ENCODE peak calls at places on chromosomes 3 and 15, in six cellular contexts. K, A, T, J, E and G are unnamed samples.

GRCh38 chr15:80339601-80340000 is 64.6 kb upstream of the ARNT2 start:
- DNase-seq in T (no peak), A (no peak), J (no peak), K (no peak), E (no peak), G (no peak)

GRCh38 chr15:67409175-67409574 is 111.8 kb upstream of the C15orf61 start:
- DNase-seq in E (no peak), T (no peak), K (no peak), A (no peak), J (no peak), G (no peak)

GRCh38 chr3:190811775-190812480 is 50.6 kb downstream of the GMNC start:
- DNase-seq in A (no peak), K (no peak), T (peak; percentile 33), E (no peak), J (no peak), G (no peak)

GRCh38 chr3:56025316-56025715 is 443.0 kb downstream of the ERC2 start:
- DNase-seq in J (no peak), E (no peak), T (no peak), A (no peak), K (no peak), G (no peak)

GRCh38 chr3:19539488-19540395 is 391.4 kb downstream of the KCNH8 start:
- DNase-seq in J (no peak), A (no peak), E (no peak), T (no peak), K (no peak), G (no peak)

GRCh38 chr3:8518138-8518537 is 16.5 kb downstream of the LMCD1 start:
- DNase-seq in J (no peak), A (no peak), T (no peak), E (no peak), K (no peak), G (no peak)

GRCh38 chr3:190044142-190044541 is 76.6 kb downstream of the P3H2 start:
- DNase-seq in K (no peak), J (no peak), T (no peak), E (no peak), A (no peak), G (no peak)

GRCh38 chr15:22942306-22942855 is 37.8 kb downstream of the CYFIP1 start:
- DNase-seq in E (no peak), J (no peak), T (no peak), A (no peak), K (no peak), G (no peak)

GRCh38 chr3:126835472-126836219 is 131.6 kb downstream of the CHCHD6 start:
- DNase-seq in K (no peak), E (no peak), T (no peak), J (no peak), A (no peak), G (peak; percentile 34)

GRCh38 chr3:98778852-98779379 is 15.8 kb downstream of the ST3GAL6 start:
- DNase-seq in E (no peak), A (no peak), J (no peak), K (no peak), T (no peak), G (peak; percentile 96)

GRCh38 chr3:7682822-7683229 is 818.8 kb upstream of the LMCD1 start:
- DNase-seq in T (no peak), K (peak; percentile 41), J (no peak), A (peak; percentile 52), E (no peak), G (peak; percentile 48)

GRCh38 chr3:3800076-3800448 is 831 bp downstream of the LRRN1 start:
- DNase-seq in A (peak; percentile 70), J (peak; percentile 33), T (peak; percentile 14), E (peak; percentile 60), K (no peak), G (no peak)

GRCh38 chr15:98758224-98758623 is 109.9 kb downstream of the IGF1R start:
- DNase-seq in A (no peak), J (no peak), K (no peak), T (peak; percentile 68), E (no peak), G (no peak)

GRCh38 chr3:170745211-170745718 is 124.7 kb downstream of the RPL22L1 start:
- DNase-seq in A (no peak), K (no peak), T (no peak), E (no peak), J (no peak), G (no peak)

GRCh38 chr3:184352897-184353545 is 8.4 kb downstream of the CLCN2 start:
- DNase-seq in A (no peak), J (no peak), E (peak; percentile 23), K (no peak), T (no peak), G (no peak)

GRCh38 chr3:184351511-184352148 is 9.8 kb downstream of the CLCN2 start:
- DNase-seq in J (peak; percentile 50), T (no peak), A (no peak), K (no peak), E (peak; percentile 19), G (no peak)

GRCh38 chr3:184353546-184353941 is 7.9 kb downstream of the CLCN2 start:
- DNase-seq in T (no peak), K (no peak), J (no peak), A (no peak), E (no peak), G (no peak)

GRCh38 chr3:184350618-184351017 is 10.8 kb downstream of the CLCN2 start:
- DNase-seq in J (no peak), K (no peak), A (no peak), E (peak; percentile 6), T (no peak), G (no peak)

GRCh38 chr3:184352149-184352785 is 9.1 kb downstream of the CLCN2 start:
- DNase-seq in K (no peak), T (no peak), E (peak; percentile 44), A (no peak), J (peak; percentile 84), G (no peak)
- H3K4me3 ChIP-seq in K (no peak overlapping the region), T (no peak overlapping the region), E (no peak overlapping the region), A (no peak overlapping the region), J (no peak overlapping the region), G (no peak overlapping the region)

DNA sequence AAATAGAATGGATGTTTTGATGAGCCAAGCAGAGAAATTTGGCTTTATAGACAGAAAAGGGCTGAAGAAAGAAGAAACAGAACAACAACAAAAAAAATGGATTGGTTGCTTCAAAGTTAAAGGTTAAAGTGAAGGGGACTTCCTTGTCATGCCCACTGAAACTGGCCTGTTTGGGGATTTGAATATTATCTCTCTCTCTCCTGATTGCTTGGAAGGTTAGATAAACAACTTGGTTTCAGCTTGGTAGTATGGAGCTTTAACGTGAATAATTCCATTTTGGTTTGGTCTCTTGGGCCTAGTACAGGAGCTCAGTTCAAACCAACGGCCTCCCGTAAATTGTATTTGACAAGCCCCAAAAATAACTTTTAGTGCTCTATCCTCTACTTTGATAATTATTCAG is 70.8 kb upstream of the MBNL1 start:
- DNase-seq in T (no peak), J (no peak), K (no peak), E (no peak), A (no peak), G (no peak)
- H3K4me3 ChIP-seq in T (no peak overlapping the region), J (no peak overlapping the region), K (peak overlapping the region; percentile 20), E (peak overlapping the region; percentile 62), A (no peak overlapping the region), G (no peak overlapping the region)

GRCh38 chr3:160588023-160588422 is 22.7 kb upstream of the KPNA4 start:
- DNase-seq in T (no peak), K (no peak), A (no peak), J (no peak), E (no peak), G (no peak)
- H3K4me3 ChIP-seq in T (no peak overlapping the region), K (no peak overlapping the region), A (no peak overlapping the region), J (no peak overlapping the region), E (no peak overlapping the region), G (no peak overlapping the region)

GRCh38 chr15:51866161-51866560 is 36.7 kb downstream of the TMOD3 start:
- DNase-seq in T (no peak), J (no peak), K (no peak), A (no peak), E (no peak), G (no peak)

GRCh38 chr15:51865291-51865690 is 35.8 kb downstream of the TMOD3 start:
- DNase-seq in T (no peak), A (no peak), K (no peak), E (no peak), J (no peak), G (no peak)

GRCh38 chr15:51863131-51863530 is 33.7 kb downstream of the TMOD3 start:
- DNase-seq in K (no peak), J (no peak), A (no peak), E (no peak), T (no peak), G (no peak)

GRCh38 chr15:51866751-51867150 is 37.3 kb downstream of the TMOD3 start:
- DNase-seq in K (no peak), E (no peak), A (no peak), T (no peak), J (no peak), G (no peak)

DNA sequence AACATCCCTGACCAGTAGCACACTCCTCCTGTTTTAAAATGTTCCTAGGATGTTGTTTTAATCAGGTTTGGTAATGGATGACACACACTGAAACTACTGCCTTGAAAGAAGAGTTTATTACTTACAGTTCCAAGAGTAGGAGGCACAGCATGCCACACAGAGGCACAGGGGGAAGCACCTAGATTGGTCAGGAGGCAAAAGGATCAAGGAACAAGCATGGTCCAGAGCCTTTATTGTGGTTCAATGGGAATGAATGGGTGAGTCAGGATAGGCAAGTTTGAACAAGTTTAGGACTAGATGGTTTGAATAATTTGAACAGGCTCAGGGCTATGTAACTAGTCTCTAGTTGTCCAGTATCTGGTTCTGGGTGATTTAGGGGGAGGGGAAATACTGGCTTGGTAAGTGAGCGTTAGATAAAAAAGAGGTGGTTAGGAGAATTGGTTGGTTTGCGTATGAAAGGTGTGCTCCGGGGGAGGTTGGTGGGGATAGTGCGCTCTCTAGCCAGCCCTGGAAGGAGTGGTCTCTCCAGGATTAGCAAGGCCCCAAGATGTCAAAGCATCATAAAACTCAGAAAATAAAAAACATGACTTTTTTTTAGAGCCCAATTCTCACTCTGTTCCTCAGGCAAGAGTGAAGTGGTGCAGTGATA is 35.1 kb downstream of the TMOD3 start:
- DNase-seq in A (no peak), K (no peak), T (no peak), J (no peak), E (no peak), G (no peak)
- H3K4me3 ChIP-seq in A (no peak overlapping the region), K (no peak overlapping the region), T (no peak overlapping the region), J (no peak overlapping the region), E (no peak overlapping the region), G (no peak overlapping the region)